ENCODE peak calls at places on chromosomes 2 and 18, in eight cellular contexts. One of them, this sample, is unnamed.

GRCh38 chr2:39913648-39914456 is 134.8 kb upstream of the THUMPD2 start:
- DNase-seq in A549: peak
- DNase-seq in IMR-90: peak
- DNase-seq in heart left ventricle: peak
- DNase-seq in adrenal gland: no peak
- DNase-seq in Peyer's patch: no peak
- DNase-seq in upper lobe of left lung: no peak
- DNase-seq in right lobe of liver: no peak
- DNase-seq in this sample: no peak

GRCh38 chr2:74882299-74882687 is 48.4 kb downstream of the HK2 start:
- DNase-seq in A549: no peak
- DNase-seq in IMR-90: no peak
- DNase-seq in heart left ventricle: no peak
- DNase-seq in adrenal gland: no peak
- DNase-seq in Peyer's patch: no peak
- DNase-seq in upper lobe of left lung: no peak
- DNase-seq in right lobe of liver: no peak
- DNase-seq in this sample: no peak

GRCh38 chr2:239164281-239164871 is 236.4 kb downstream of the HDAC4 start:
- DNase-seq in A549: no peak
- DNase-seq in IMR-90: no peak
- DNase-seq in heart left ventricle: no peak
- DNase-seq in adrenal gland: no peak
- DNase-seq in Peyer's patch: no peak
- DNase-seq in upper lobe of left lung: peak
- DNase-seq in right lobe of liver: peak
- DNase-seq in this sample: no peak

GRCh38 chr2:69026026-69026425 is 13.0 kb downstream of the ANTXR1 start:
- DNase-seq in A549: no peak
- DNase-seq in IMR-90: peak
- DNase-seq in heart left ventricle: peak
- DNase-seq in adrenal gland: no peak
- DNase-seq in Peyer's patch: no peak
- DNase-seq in upper lobe of left lung: peak
- DNase-seq in right lobe of liver: no peak
- DNase-seq in this sample: no peak

GRCh38 chr2:210288376-210288775 is 26.6 kb downstream of the MYL1 start:
- DNase-seq in A549: no peak
- DNase-seq in IMR-90: no peak
- DNase-seq in heart left ventricle: no peak
- DNase-seq in adrenal gland: no peak
- DNase-seq in Peyer's patch: no peak
- DNase-seq in upper lobe of left lung: no peak
- DNase-seq in right lobe of liver: no peak
- DNase-seq in this sample: no peak

GRCh38 chr2:10346929-10347558 is 44.3 kb downstream of the HPCAL1 start:
- DNase-seq in A549: no peak
- DNase-seq in IMR-90: peak
- DNase-seq in heart left ventricle: no peak
- DNase-seq in adrenal gland: no peak
- DNase-seq in Peyer's patch: no peak
- DNase-seq in upper lobe of left lung: no peak
- DNase-seq in right lobe of liver: peak
- DNase-seq in this sample: no peak

GRCh38 chr2:177772529-177772928 is 300.0 kb downstream of the PDE11A start:
- DNase-seq in A549: no peak
- DNase-seq in IMR-90: peak
- DNase-seq in heart left ventricle: no peak
- DNase-seq in adrenal gland: no peak
- DNase-seq in Peyer's patch: no peak
- DNase-seq in upper lobe of left lung: no peak
- DNase-seq in right lobe of liver: no peak
- DNase-seq in this sample: no peak

GRCh38 chr2:212345966-212346365 is 192.6 kb downstream of the ERBB4 start:
- DNase-seq in A549: no peak
- DNase-seq in IMR-90: no peak
- DNase-seq in heart left ventricle: no peak
- DNase-seq in adrenal gland: no peak
- DNase-seq in Peyer's patch: no peak
- DNase-seq in upper lobe of left lung: no peak
- DNase-seq in right lobe of liver: no peak
- DNase-seq in this sample: no peak

GRCh38 chr2:172735646-172736418 is at the start of gene RAPGEF4:
- DNase-seq in A549: peak
- DNase-seq in IMR-90: no peak
- DNase-seq in heart left ventricle: no peak
- DNase-seq in adrenal gland: no peak
- DNase-seq in Peyer's patch: no peak
- DNase-seq in upper lobe of left lung: no peak
- DNase-seq in right lobe of liver: no peak
- DNase-seq in this sample: no peak

GRCh38 chr2:9213477-9214051 is 7.0 kb downstream of the ASAP2 start:
- DNase-seq in A549: no peak
- DNase-seq in IMR-90: no peak
- DNase-seq in heart left ventricle: no peak
- DNase-seq in adrenal gland: no peak
- DNase-seq in Peyer's patch: no peak
- DNase-seq in upper lobe of left lung: no peak
- DNase-seq in right lobe of liver: no peak
- DNase-seq in this sample: no peak

GRCh38 chr2:30404354-30405265 is 42.4 kb upstream of the LCLAT1 start:
- DNase-seq in A549: no peak
- DNase-seq in IMR-90: peak
- DNase-seq in heart left ventricle: peak
- DNase-seq in adrenal gland: no peak
- DNase-seq in Peyer's patch: no peak
- DNase-seq in upper lobe of left lung: no peak
- DNase-seq in right lobe of liver: no peak
- DNase-seq in this sample: peak

GRCh38 chr18:62457830-62458229 is 65.0 kb upstream of the ZCCHC2 start:
- DNase-seq in A549: no peak
- DNase-seq in IMR-90: no peak
- DNase-seq in heart left ventricle: no peak
- DNase-seq in adrenal gland: no peak
- DNase-seq in Peyer's patch: no peak
- DNase-seq in upper lobe of left lung: no peak
- DNase-seq in right lobe of liver: no peak
- DNase-seq in this sample: no peak

GRCh38 chr2:73134471-73134870 is 21.7 kb upstream of the RAB11FIP5 start:
- DNase-seq in A549: no peak
- DNase-seq in IMR-90: peak
- DNase-seq in heart left ventricle: no peak
- DNase-seq in adrenal gland: no peak
- DNase-seq in Peyer's patch: no peak
- DNase-seq in upper lobe of left lung: no peak
- DNase-seq in right lobe of liver: no peak
- DNase-seq in this sample: no peak

GRCh38 chr2:136653836-136654235 is 111.5 kb upstream of the THSD7B start:
- DNase-seq in A549: no peak
- DNase-seq in IMR-90: no peak
- DNase-seq in heart left ventricle: peak
- DNase-seq in adrenal gland: no peak
- DNase-seq in Peyer's patch: no peak
- DNase-seq in upper lobe of left lung: no peak
- DNase-seq in right lobe of liver: no peak
- DNase-seq in this sample: peak

DNA sequence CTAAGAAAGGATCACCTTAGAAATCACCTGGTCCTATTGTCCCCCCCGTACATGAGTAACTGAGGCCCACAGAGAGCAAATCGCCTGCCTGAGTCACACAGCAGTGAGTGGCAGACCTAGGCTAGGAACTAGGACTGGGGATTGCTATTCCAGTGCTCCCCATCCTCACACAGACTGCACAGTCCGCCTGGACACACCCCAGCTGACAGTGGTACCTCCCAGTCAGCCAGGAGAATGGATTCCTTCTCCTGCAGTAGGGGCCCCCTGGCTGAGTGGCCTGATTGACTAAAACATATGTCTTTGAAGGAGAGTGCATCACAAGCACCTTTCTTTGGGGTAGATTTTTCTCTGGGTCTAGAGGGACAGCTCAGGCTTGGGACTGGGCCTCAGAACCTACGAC is 32.4 kb upstream of the SLC35F6 start:
- DNase-seq in A549: no peak
- DNase-seq in IMR-90: no peak
- DNase-seq in heart left ventricle: no peak
- DNase-seq in adrenal gland: no peak
- DNase-seq in Peyer's patch: no peak
- DNase-seq in upper lobe of left lung: no peak
- DNase-seq in right lobe of liver: no peak
- DNase-seq in this sample: no peak
- H3K27ac ChIP-seq in A549: peak
- H3K27ac ChIP-seq in IMR-90: no peak
- H3K27ac ChIP-seq in heart left ventricle: no peak
- H3K27ac ChIP-seq in adrenal gland: no peak
- H3K27ac ChIP-seq in Peyer's patch: no peak
- H3K27ac ChIP-seq in upper lobe of left lung: no peak
- H3K27ac ChIP-seq in right lobe of liver: no peak
- H3K27ac ChIP-seq in this sample: no peak

GRCh38 chr2:216016581-216016980 is 3.2 kb upstream of the MREG start:
- DNase-seq in A549: no peak
- DNase-seq in IMR-90: no peak
- DNase-seq in heart left ventricle: no peak
- DNase-seq in adrenal gland: no peak
- DNase-seq in Peyer's patch: no peak
- DNase-seq in upper lobe of left lung: no peak
- DNase-seq in right lobe of liver: no peak
- DNase-seq in this sample: no peak

GRCh38 chr2:216014986-216015385 is 1.6 kb upstream of the MREG start:
- DNase-seq in A549: no peak
- DNase-seq in IMR-90: no peak
- DNase-seq in heart left ventricle: no peak
- DNase-seq in adrenal gland: no peak
- DNase-seq in Peyer's patch: no peak
- DNase-seq in upper lobe of left lung: no peak
- DNase-seq in right lobe of liver: no peak
- DNase-seq in this sample: no peak

GRCh38 chr2:216018709-216019108 is 5.4 kb upstream of the MREG start:
- DNase-seq in A549: no peak
- DNase-seq in IMR-90: no peak
- DNase-seq in heart left ventricle: no peak
- DNase-seq in adrenal gland: no peak
- DNase-seq in Peyer's patch: no peak
- DNase-seq in upper lobe of left lung: no peak
- DNase-seq in right lobe of liver: no peak
- DNase-seq in this sample: no peak

GRCh38 chr2:216015722-216016464 is 2.5 kb upstream of the MREG start:
- DNase-seq in A549: no peak
- DNase-seq in IMR-90: no peak
- DNase-seq in heart left ventricle: no peak
- DNase-seq in adrenal gland: no peak
- DNase-seq in Peyer's patch: peak
- DNase-seq in upper lobe of left lung: no peak
- DNase-seq in right lobe of liver: no peak
- DNase-seq in this sample: no peak

GRCh38 chr2:216017365-216017764 is 4.0 kb upstream of the MREG start:
- DNase-seq in A549: no peak
- DNase-seq in IMR-90: peak
- DNase-seq in heart left ventricle: no peak
- DNase-seq in adrenal gland: peak
- DNase-seq in Peyer's patch: peak
- DNase-seq in upper lobe of left lung: peak
- DNase-seq in right lobe of liver: no peak
- DNase-seq in this sample: no peak
- H3K4me3 ChIP-seq in A549: no peak
- H3K4me3 ChIP-seq in IMR-90: no peak
- H3K4me3 ChIP-seq in heart left ventricle: no peak
- H3K4me3 ChIP-seq in adrenal gland: no peak
- H3K4me3 ChIP-seq in Peyer's patch: no peak
- H3K4me3 ChIP-seq in upper lobe of left lung: no peak
- H3K4me3 ChIP-seq in right lobe of liver: no peak
- H3K4me3 ChIP-seq in this sample: no peak

GRCh38 chr2:241858206-241859016 is at the start of gene PDCD1:
- DNase-seq in A549: no peak
- DNase-seq in IMR-90: no peak
- DNase-seq in heart left ventricle: no peak
- DNase-seq in adrenal gland: peak
- DNase-seq in Peyer's patch: peak
- DNase-seq in upper lobe of left lung: no peak
- DNase-seq in right lobe of liver: peak
- DNase-seq in this sample: peak
- TF ChIP-seq POLR2A in A549: no peak
- TF ChIP-seq POLR2A in IMR-90: no peak
- TF ChIP-seq POLR2A in heart left ventricle: no peak
- TF ChIP-seq POLR2A in adrenal gland: no peak
- TF ChIP-seq POLR2A in Peyer's patch: no peak
- TF ChIP-seq POLR2A in upper lobe of left lung: no peak
- TF ChIP-seq POLR2A in right lobe of liver: no peak
- TF ChIP-seq POLR2A in this sample: no peak

GRCh38 chr18:9537638-9538037 is 62.3 kb downstream of the RALBP1 start:
- DNase-seq in A549: no peak
- DNase-seq in IMR-90: no peak
- DNase-seq in heart left ventricle: no peak
- DNase-seq in adrenal gland: no peak
- DNase-seq in Peyer's patch: no peak
- DNase-seq in upper lobe of left lung: no peak
- DNase-seq in right lobe of liver: no peak
- DNase-seq in this sample: no peak

GRCh38 chr18:9536354-9537152 is 61.2 kb downstream of the RALBP1 start:
- DNase-seq in A549: no peak
- DNase-seq in IMR-90: peak
- DNase-seq in heart left ventricle: no peak
- DNase-seq in adrenal gland: no peak
- DNase-seq in Peyer's patch: no peak
- DNase-seq in upper lobe of left lung: no peak
- DNase-seq in right lobe of liver: no peak
- DNase-seq in this sample: no peak

GRCh38 chr18:9531791-9532410 is 56.6 kb downstream of the RALBP1 start:
- DNase-seq in A549: no peak
- DNase-seq in IMR-90: peak
- DNase-seq in heart left ventricle: no peak
- DNase-seq in adrenal gland: no peak
- DNase-seq in Peyer's patch: no peak
- DNase-seq in upper lobe of left lung: no peak
- DNase-seq in right lobe of liver: no peak
- DNase-seq in this sample: no peak

GRCh38 chr18:9534844-9535243 is 59.5 kb downstream of the RALBP1 start:
- DNase-seq in A549: no peak
- DNase-seq in IMR-90: no peak
- DNase-seq in heart left ventricle: no peak
- DNase-seq in adrenal gland: no peak
- DNase-seq in Peyer's patch: no peak
- DNase-seq in upper lobe of left lung: no peak
- DNase-seq in right lobe of liver: no peak
- DNase-seq in this sample: no peak

DNA sequence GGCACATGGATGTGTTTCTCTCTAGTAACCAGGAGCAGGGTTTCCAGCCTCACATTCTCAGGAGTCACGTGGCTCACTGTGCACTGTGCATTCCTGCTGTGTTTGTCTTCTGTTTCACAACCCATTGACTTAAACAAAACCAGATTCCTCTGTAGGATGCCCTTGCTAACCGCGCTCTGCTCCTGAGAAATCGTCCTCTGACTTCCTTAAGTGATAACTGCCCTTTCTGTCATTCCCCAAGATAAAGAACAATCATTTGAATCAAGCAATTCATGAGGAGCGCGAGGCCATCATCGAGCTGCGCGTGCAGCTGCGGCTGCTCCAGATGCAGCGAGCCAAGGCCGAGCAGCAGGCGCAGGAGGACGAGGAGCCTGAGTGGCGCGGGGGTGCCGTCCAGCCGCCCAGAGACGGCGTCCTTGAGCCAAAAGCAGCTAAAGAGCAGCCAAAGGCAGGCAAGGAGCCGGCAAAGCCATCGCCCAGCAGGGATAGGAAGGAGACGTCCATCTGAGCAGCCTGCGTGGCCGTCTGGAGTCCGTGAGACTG is 60.2 kb downstream of the RALBP1 start:
- DNase-seq in A549: no peak
- DNase-seq in IMR-90: peak
- DNase-seq in heart left ventricle: no peak
- DNase-seq in adrenal gland: peak
- DNase-seq in Peyer's patch: no peak
- DNase-seq in upper lobe of left lung: no peak
- DNase-seq in right lobe of liver: no peak
- DNase-seq in this sample: peak
- H3K27ac ChIP-seq in A549: peak
- H3K27ac ChIP-seq in IMR-90: peak
- H3K27ac ChIP-seq in heart left ventricle: no peak
- H3K27ac ChIP-seq in adrenal gland: peak
- H3K27ac ChIP-seq in Peyer's patch: peak
- H3K27ac ChIP-seq in upper lobe of left lung: no peak
- H3K27ac ChIP-seq in right lobe of liver: no peak
- H3K27ac ChIP-seq in this sample: peak